ENCODE peak calls at places on chromosomes 13 and 19, in five cellular contexts. W, A, U, E and K are unnamed samples.

GRCh38 chr13:86907116-86907515 is 764.1 kb upstream of the SLITRK5 start:
- DNase-seq in E (no peak), A (no peak), W (no peak), U (no peak), K (no peak)

GRCh38 chr19:41192574-41193419 is at the start of gene CYP2S1:
- DNase-seq in W (no peak), U (no peak), E (no peak), A (no peak), K (no peak)

GRCh38 chr13:75264611-75265010 is 217.4 kb downstream of the TBC1D4 start:
- DNase-seq in U (no peak), A (no peak), W (no peak), E (no peak), K (no peak)

GRCh38 chr19:47540748-47541147 is 25.9 kb upstream of the NAPA start:
- DNase-seq in W (no peak), A (no peak), E (no peak), U (no peak), K (no peak)

GRCh38 chr19:47190167-47190727 is 40.8 kb downstream of the BBC3 start:
- DNase-seq in A (no peak), W (peak), E (no peak), U (peak), K (no peak)

GRCh38 chr13:76161143-76161542 is 525.0 kb downstream of the LMO7 start:
- DNase-seq in U (no peak), W (no peak), E (no peak), A (no peak), K (no peak)

GRCh38 chr19:33794578-33795369 is 1.9 kb upstream of the KCTD15 start:
- DNase-seq in E (no peak), U (no peak), A (no peak), W (peak), K (no peak)

GRCh38 chr19:17859533-17860330 is at the start of gene RPL18A:
- DNase-seq in E (peak), W (peak), A (peak), U (peak), K (peak)